ENCODE peak calls at places on chromosomes 7 and 10, in six cellular contexts. P is colonic mucosa, B is IMR-90, H is heart left ventricle, O is GM23338, Z is neural progenitor cell. X is an unnamed sample.

GRCh38 chr7:1232623-1233327 is at the start of gene UNCX:
- DNase-seq in P (no peak), B (no peak), H (no peak), O (peak; percentile 90), Z (peak; percentile 83), X (no peak)

GRCh38 chr10:60963441-60964256 is 19.7 kb upstream of the RHOBTB1 start:
- DNase-seq in P (no peak), B (peak; percentile 72), H (no peak), O (no peak), Z (no peak), X (no peak)

GRCh38 chr10:79385392-79385795 is 38.1 kb downstream of the PPIF start:
- DNase-seq in P (no peak), B (no peak), H (peak; percentile 44), O (no peak), Z (no peak), X (no peak)

GRCh38 chr7:14381936-14382335 is 392.5 kb upstream of the ETV1 start:
- DNase-seq in P (no peak), B (no peak), H (no peak), O (no peak), Z (no peak), X (no peak)

GRCh38 chr10:28327494-28327886 is 24.6 kb upstream of the MPP7 start:
- DNase-seq in P (no peak), B (peak; percentile 65), H (no peak), O (no peak), Z (no peak), X (no peak)

GRCh38 chr7:135710417-135711138 is 17.4 kb downstream of the SLC13A4 start:
- DNase-seq in P (no peak), B (no peak), H (no peak), O (peak; percentile 70), Z (peak; percentile 52), X (no peak)

GRCh38 chr10:28082316-28082715 is 83.4 kb upstream of the ODAD2 start:
- DNase-seq in P (no peak), B (no peak), H (no peak), O (no peak), Z (no peak), X (no peak)

GRCh38 chr10:50552308-50552707 is 71.4 kb downstream of the SGMS1 start:
- DNase-seq in P (no peak), B (peak; percentile 96), H (no peak), O (no peak), Z (no peak), X (no peak)

GRCh38 chr7:114104035-114104434 is 185.2 kb upstream of the PPP1R3A start:
- DNase-seq in P (no peak), B (no peak), H (no peak), O (no peak), Z (no peak), X (no peak)

GRCh38 chr7:47181609-47182264 is 400.2 kb downstream of the TNS3 start:
- DNase-seq in P (no peak), B (no peak), H (no peak), O (no peak), Z (no peak), X (no peak)

GRCh38 chr7:27203378-27203953 is 3.6 kb upstream of the HOXA13 start:
- DNase-seq in P (peak; percentile 30), B (no peak), H (no peak), O (no peak), Z (no peak), X (no peak)

GRCh38 chr7:105015631-105015965 is 1.6 kb downstream of the KMT2E start:
- DNase-seq in P (peak; percentile 72), B (peak; percentile 41), H (peak; percentile 42), O (peak; percentile 55), Z (peak; percentile 76), X (no peak)

GRCh38 chr7:8168336-8168735 is 93.6 kb downstream of the ICA1 start:
- DNase-seq in P (no peak), B (no peak), H (no peak), O (no peak), Z (no peak), X (no peak)

GRCh38 chr10:97179731-97180366 is 5.9 kb downstream of the SLIT1 start:
- DNase-seq in P (no peak), B (no peak), H (no peak), O (peak; percentile 92), Z (peak; percentile 94), X (peak; percentile 79)

GRCh38 chr7:7231865-7232264 is 49.5 kb downstream of the C1GALT1 start:
- DNase-seq in P (no peak), B (no peak), H (no peak), O (no peak), Z (no peak), X (no peak)

GRCh38 chr7:5657901-5658300 is 123.6 kb downstream of the RNF216 start:
- DNase-seq in P (no peak), B (peak; percentile 19), H (no peak), O (no peak), Z (no peak), X (no peak)

GRCh38 chr7:128974241-128974934 is 36.7 kb downstream of the IRF5 start:
- DNase-seq in P (no peak), B (peak; percentile 45), H (no peak), O (no peak), Z (no peak), X (no peak)

GRCh38 chr10:62082729-62083412 is 181.4 kb downstream of the ARID5B start:
- DNase-seq in P (peak; percentile 16), B (peak; percentile 74), H (no peak), O (no peak), Z (no peak), X (no peak)

GRCh38 chr7:82840061-82840460 is 322.6 kb downstream of the PCLO start:
- DNase-seq in P (no peak), B (no peak), H (no peak), O (no peak), Z (no peak), X (no peak)

GRCh38 chr10:75437693-75438092 is 6.3 kb downstream of the LRMDA start:
- DNase-seq in P (no peak), B (no peak), H (no peak), O (no peak), Z (no peak), X (no peak)

GRCh38 chr7:45000096-45001032 is at the start of gene CCM2:
- DNase-seq in P (peak; percentile 40), B (peak; percentile 32), H (peak; percentile 82), O (peak; percentile 64), Z (peak; percentile 80), X (peak; percentile 78)

GRCh38 chr10:11515596-11516418 is 95.6 kb downstream of the USP6NL start:
- DNase-seq in P (peak; percentile 46), B (peak; percentile 70), H (no peak), O (peak; percentile 74), Z (peak; percentile 60), X (no peak)

GRCh38 chr10:5303504-5303903 is 61.3 kb upstream of the UCN3 start:
- DNase-seq in P (no peak), B (no peak), H (no peak), O (no peak), Z (no peak), X (no peak)

GRCh38 chr7:5636914-5637313 is 144.5 kb downstream of the RNF216 start:
- DNase-seq in P (peak; percentile 52), B (peak; percentile 90), H (peak; percentile 64), O (no peak), Z (peak; percentile 36), X (peak; percentile 90)

GRCh38 chr7:112646787-112647186 is 143.4 kb downstream of the TMEM168 start:
- DNase-seq in P (no peak), B (no peak), H (no peak), O (peak; percentile 76), Z (peak; percentile 77), X (no peak)

GRCh38 chr10:26491934-26492333 is 53.8 kb downstream of the APBB1IP start:
- DNase-seq in P (no peak), B (no peak), H (no peak), O (no peak), Z (no peak), X (no peak)

GRCh38 chr7:97004931-97005763 is at the start of gene DLX6:
- DNase-seq in P (peak; percentile 52), B (peak; percentile 14), H (no peak), O (peak; percentile 96), Z (peak; percentile 95), X (peak; percentile 56)

GRCh38 chr10:114206902-114207301 is 27.7 kb downstream of the TDRD1 start:
- DNase-seq in P (no peak), B (no peak), H (no peak), O (no peak), Z (no peak), X (no peak)

GRCh38 chr10:113027574-113028392 is 77.7 kb downstream of the TCF7L2 start:
- DNase-seq in P (no peak), B (no peak), H (no peak), O (peak; percentile 35), Z (peak; percentile 84), X (no peak)

GRCh38 chr7:98251844-98252639 is at the start of gene TECPR1:
- DNase-seq in P (peak; percentile 96), B (peak; percentile 86), H (peak; percentile 97), O (peak; percentile 96), Z (peak; percentile 96), X (peak; percentile 98)

GRCh38 chr7:98251251-98251843 is 685 bp downstream of the TECPR1 start:
- DNase-seq in P (peak; percentile 84), B (no peak), H (no peak), O (peak; percentile 45), Z (no peak), X (no peak)

GRCh38 chr7:98252655-98253054 is 623 bp upstream of the TECPR1 start:
- DNase-seq in P (no peak), B (peak; percentile 11), H (no peak), O (no peak), Z (no peak), X (no peak)

GRCh38 chr7:98249106-98249505 is 2.9 kb downstream of the TECPR1 start:
- DNase-seq in P (no peak), B (no peak), H (no peak), O (no peak), Z (no peak), X (no peak)

GRCh38 chr7:98250789-98251188 is 1.2 kb downstream of the TECPR1 start:
- DNase-seq in P (peak; percentile 32), B (no peak), H (no peak), O (peak; percentile 44), Z (no peak), X (no peak)
- H3K4me1 ChIP-seq in P (peaks cover 8% of the 10 kb centered on the region), B (peaks cover 8% of the 10 kb centered on the region), H (peaks cover 33% of the 10 kb centered on the region), O (peaks cover 19% of the 10 kb centered on the region), Z (peaks cover 15% of the 10 kb centered on the region), X (no peaks in the 10 kb centered on the region)

GRCh38 chr10:73495884-73496674 is at the start of gene PPP3CB:
- DNase-seq in P (peak; percentile 91), B (peak; percentile 97), H (peak; percentile 94), O (peak; percentile 98), Z (peak; percentile 96), X (peak; percentile 96)
- H3K4me1 ChIP-seq in P (peaks cover 7% of the 10 kb centered on the region), B (peaks cover 7% of the 10 kb centered on the region), H (peaks cover 23% of the 10 kb centered on the region), O (peaks cover 15% of the 10 kb centered on the region), Z (peaks cover 12% of the 10 kb centered on the region), X (peaks cover 3% of the 10 kb centered on the region)

GRCh38 chr7:10075866-10076265 is 897.8 kb upstream of the PHF14 start:
- DNase-seq in P (no peak), B (no peak), H (no peak), O (no peak), Z (no peak), X (no peak)
- H3K4me1 ChIP-seq in P (no peaks in the 10 kb centered on the region), B (no peaks in the 10 kb centered on the region), H (no peaks in the 10 kb centered on the region), O (peaks cover 16% of the 10 kb centered on the region), Z (peaks cover 5% of the 10 kb centered on the region), X (no peaks in the 10 kb centered on the region)

DNA sequence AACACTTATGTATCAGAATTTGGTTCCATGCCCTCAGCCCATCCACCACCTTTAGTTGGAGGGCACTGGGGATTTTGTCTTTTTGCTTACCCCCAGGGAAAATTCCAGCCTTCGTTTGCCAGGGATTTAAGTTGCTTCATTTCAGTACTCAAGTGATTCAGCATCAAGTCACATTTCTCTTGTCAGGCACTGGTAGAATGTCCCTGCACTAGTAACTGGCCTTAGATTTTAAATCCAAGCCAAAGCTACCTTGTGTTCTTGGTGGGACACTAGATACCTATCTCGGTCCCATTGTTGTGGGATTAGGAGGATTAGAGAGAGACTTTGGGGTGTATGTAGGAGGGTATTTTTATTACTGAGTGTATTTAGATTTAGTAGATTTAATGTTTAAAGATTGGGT is 613.1 kb downstream of the SUGCT start:
- DNase-seq in P (no peak), B (peak; percentile 32), H (no peak), O (no peak), Z (peak; percentile 57), X (no peak)
- H3K4me1 ChIP-seq in P (no peaks in the 10 kb centered on the region), B (peaks cover 2% of the 10 kb centered on the region), H (no peaks in the 10 kb centered on the region), O (peaks cover 41% of the 10 kb centered on the region), Z (peaks cover 26% of the 10 kb centered on the region), X (peaks cover 8% of the 10 kb centered on the region)

X was measured in aorta.